ENCODE peak calls at places on chromosomes 1 and 21, in four cellular contexts. B is GM12891, H is K562, Z is GM12878. X is an unnamed sample.

GRCh38 chr1:47937586-47937985 is 59.6 kb downstream of the TRABD2B start:
- DNase-seq in B (no peak), H (no peak), Z (no peak), X (no peak)

GRCh38 chr1:154970631-154971340 is at the start of gene SHC1:
- DNase-seq in B (peak), H (peak), Z (no peak), X (peak)

GRCh38 chr1:233424727-233425222 is 97.3 kb downstream of the MAP3K21 start:
- DNase-seq in B (no peak), H (no peak), Z (no peak), X (no peak)

GRCh38 chr1:14782741-14783591 is 184.5 kb downstream of the KAZN start:
- DNase-seq in B (no peak), H (peak), Z (no peak), X (no peak)

GRCh38 chr1:159172599-159173291 is 1.3 kb downstream of the CADM3 start:
- DNase-seq in B (no peak), H (no peak), Z (no peak), X (no peak)

GRCh38 chr1:183195146-183195571 is 9.1 kb downstream of the LAMC2 start:
- DNase-seq in B (no peak), H (no peak), Z (no peak), X (no peak)

GRCh38 chr21:46457801-46458314 is 833 bp upstream of the DIP2A start:
- DNase-seq in B (no peak), H (peak), Z (no peak), X (no peak)

GRCh38 chr1:9010781-9011323 is 15.4 kb downstream of the SLC2A7 start:
- DNase-seq in B (no peak), H (no peak), Z (peak), X (no peak)

GRCh38 chr1:170732262-170732595 is 68.3 kb downstream of the PRRX1 start:
- DNase-seq in B (no peak), H (no peak), Z (no peak), X (no peak)

GRCh38 chr1:68906431-68906830 is 409.5 kb upstream of the DEPDC1 start:
- DNase-seq in B (no peak), H (no peak), Z (no peak), X (no peak)

GRCh38 chr1:59949648-59950047 is 23.1 kb upstream of the CYP2J2 start:
- DNase-seq in B (no peak), H (no peak), Z (no peak), X (no peak)

GRCh38 chr1:113073457-113073950 is 506 bp downstream of the LRIG2 start:
- DNase-seq in B (no peak), H (peak), Z (no peak), X (no peak)

GRCh38 chr1:3333903-3334302 is 120.6 kb upstream of the ARHGEF16 start:
- DNase-seq in B (no peak), H (no peak), Z (no peak), X (no peak)

GRCh38 chr1:43706598-43707190 is 642 bp upstream of the ST3GAL3 start:
- DNase-seq in B (no peak), H (peak), Z (no peak), X (no peak)

GRCh38 chr1:165143437-165144065 is 213.0 kb downstream of the LMX1A start:
- DNase-seq in B (no peak), H (peak), Z (no peak), X (no peak)

GRCh38 chr21:32946654-32947053 is 79.1 kb upstream of the OLIG2 start:
- DNase-seq in B (no peak), H (no peak), Z (no peak), X (no peak)
- TF ChIP-seq TAF1 in B (no peak), H (no peak), Z (no peak), X (no peak)

GRCh38 chr1:184329255-184329953 is 57.4 kb upstream of the C1orf21 start:
- DNase-seq in B (no peak), H (no peak), Z (no peak), X (no peak)

GRCh38 chr1:184324972-184325371 is 61.9 kb upstream of the C1orf21 start:
- DNase-seq in B (no peak), H (no peak), Z (no peak), X (no peak)

GRCh38 chr1:184322253-184322652 is 64.6 kb upstream of the C1orf21 start:
- DNase-seq in B (no peak), H (no peak), Z (no peak), X (no peak)

GRCh38 chr1:184329962-184330868 is 56.6 kb upstream of the C1orf21 start:
- DNase-seq in B (no peak), H (no peak), Z (no peak), X (no peak)

DNA sequence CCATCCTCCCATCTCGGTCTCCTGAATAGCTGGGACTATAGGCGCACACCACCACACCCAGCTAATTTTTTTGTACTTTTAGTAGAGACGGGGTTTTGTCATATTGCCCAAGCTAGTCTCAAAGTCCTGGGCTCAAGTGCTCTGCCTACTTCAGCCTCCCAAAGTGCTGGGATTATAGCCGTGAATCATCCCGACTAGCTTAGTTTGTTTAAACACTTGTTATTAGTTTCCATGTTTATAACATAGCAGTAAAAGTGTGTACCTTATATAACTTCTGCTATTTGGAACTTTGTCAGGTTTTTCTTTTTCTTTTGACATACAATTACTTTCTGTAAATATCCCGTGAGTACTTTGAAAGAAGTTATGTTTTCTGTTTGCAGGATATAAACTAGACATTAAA is 60.6 kb upstream of the C1orf21 start:
- DNase-seq in B (no peak), H (no peak), Z (no peak), X (no peak)
- TF ChIP-seq POLR2AphosphoS5 in B (no peak), H (no peak), Z (no peak), X (no peak)

GRCh38 chr1:204075116-204075636 is 2.3 kb downstream of the SOX13 start:
- DNase-seq in B (no peak), H (no peak), Z (no peak), X (no peak)

GRCh38 chr1:204075890-204076837 is 3.2 kb downstream of the SOX13 start:
- DNase-seq in B (no peak), H (no peak), Z (no peak), X (no peak)

GRCh38 chr1:204073837-204074273 is 940 bp downstream of the SOX13 start:
- DNase-seq in B (no peak), H (no peak), Z (no peak), X (no peak)

GRCh38 chr1:204072951-204073836 is at the start of gene SOX13:
- DNase-seq in B (no peak), H (peak), Z (no peak), X (no peak)

DNA sequence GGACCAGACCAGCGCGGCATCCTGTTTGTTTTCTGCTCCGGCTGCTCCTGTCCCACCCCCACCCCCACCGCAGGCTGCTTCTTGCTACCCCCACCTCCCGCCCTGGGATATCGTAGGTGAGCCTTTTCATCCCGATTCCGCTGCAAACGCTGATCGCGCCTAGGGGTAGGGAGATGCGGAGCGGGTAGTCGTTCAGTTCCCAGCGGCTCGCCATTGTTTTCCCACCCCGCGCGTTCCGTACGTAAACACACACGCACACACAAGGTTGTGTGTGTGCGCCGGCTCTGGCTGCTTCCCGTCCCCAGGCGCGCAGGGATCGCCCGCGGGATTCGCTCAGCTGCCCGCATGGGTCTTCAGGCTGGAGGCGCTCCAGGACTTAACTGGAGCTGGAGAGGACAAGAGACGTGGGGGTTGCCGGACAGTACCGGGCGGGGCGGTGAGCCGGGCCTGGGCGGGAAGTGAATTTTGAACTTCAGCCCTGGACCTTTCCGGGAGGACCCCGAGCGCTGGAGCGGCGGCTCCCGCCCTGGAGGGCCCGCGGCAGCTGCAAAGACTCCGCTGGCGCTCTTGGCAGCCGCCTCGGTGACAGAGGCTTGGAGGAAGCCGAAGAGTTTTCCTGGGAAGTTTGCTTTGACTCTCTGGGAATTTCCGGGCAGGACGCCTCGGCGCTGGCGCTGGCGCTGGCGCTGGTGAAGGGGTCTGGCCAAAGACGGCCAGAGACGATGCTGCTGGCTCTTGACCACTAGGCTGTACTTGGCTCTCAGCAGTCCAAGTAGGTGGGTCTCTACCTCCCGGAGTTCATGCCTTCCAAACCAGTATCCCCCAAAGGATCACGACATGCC is 1.6 kb downstream of the SOX13 start:
- DNase-seq in B (no peak), H (no peak), Z (no peak), X (no peak)
- TF ChIP-seq POLR2A in B (no peak), H (no peak), Z (no peak), X (no peak)

DNA sequence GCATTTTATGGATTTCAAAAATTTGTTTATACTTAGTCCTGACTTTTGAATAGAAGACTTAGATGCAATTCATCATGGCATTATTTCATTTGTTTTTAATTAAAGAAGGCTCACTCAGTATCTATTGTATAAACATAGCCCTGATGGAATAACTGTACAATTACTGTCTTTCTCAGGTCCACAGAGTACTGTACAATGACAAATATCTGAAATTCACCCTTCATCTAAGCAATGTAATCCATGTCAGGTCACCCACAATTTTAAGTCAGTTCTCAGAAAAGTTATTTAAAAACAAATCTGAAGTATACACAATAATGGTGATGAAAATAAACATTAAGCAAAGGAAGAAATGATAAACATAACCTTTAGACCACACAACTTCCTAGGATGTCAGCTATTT is 311.9 kb downstream of the GRIK1 start:
- DNase-seq in B (no peak), H (no peak), Z (no peak), X (no peak)
- TF ChIP-seq TAF1 in B (no peak), H (no peak), Z (no peak), X (no peak)

GRCh38 chr1:192491804-192492554 is 83.6 kb upstream of the RGS1 start:
- DNase-seq in B (no peak), H (no peak), Z (no peak), X (no peak)

GRCh38 chr1:192488058-192488457 is 87.5 kb upstream of the RGS1 start:
- DNase-seq in B (no peak), H (peak), Z (no peak), X (no peak)

GRCh38 chr1:192489046-192489445 is 86.5 kb upstream of the RGS1 start:
- DNase-seq in B (no peak), H (no peak), Z (no peak), X (no peak)

GRCh38 chr1:192493584-192493983 is 82.0 kb upstream of the RGS1 start:
- DNase-seq in B (no peak), H (no peak), Z (no peak), X (no peak)

GRCh38 chr1:192489748-192490147 is 85.8 kb upstream of the RGS1 start:
- DNase-seq in B (no peak), H (no peak), Z (no peak), X (no peak)
- TF ChIP-seq POLR2AphosphoS5 in B (no peak), H (no peak), Z (no peak), X (no peak)

GRCh38 chr1:247642742-247643141 is 36.8 kb downstream of the OR13G1 start:
- DNase-seq in B (no peak), H (no peak), Z (no peak), X (no peak)

GRCh38 chr1:247638781-247639180 is 33.4 kb downstream of the OR2G3 start:
- DNase-seq in B (no peak), H (no peak), Z (no peak), X (no peak)

GRCh38 chr1:247638011-247638410 is 32.6 kb downstream of the OR2G3 start:
- DNase-seq in B (no peak), H (no peak), Z (no peak), X (no peak)

GRCh38 chr1:247639381-247639981 is 34.1 kb downstream of the OR2G3 start:
- DNase-seq in B (no peak), H (peak), Z (no peak), X (no peak)
- TF ChIP-seq POLR2A in B (no peak), H (no peak), Z (no peak), X (no peak)

DNA sequence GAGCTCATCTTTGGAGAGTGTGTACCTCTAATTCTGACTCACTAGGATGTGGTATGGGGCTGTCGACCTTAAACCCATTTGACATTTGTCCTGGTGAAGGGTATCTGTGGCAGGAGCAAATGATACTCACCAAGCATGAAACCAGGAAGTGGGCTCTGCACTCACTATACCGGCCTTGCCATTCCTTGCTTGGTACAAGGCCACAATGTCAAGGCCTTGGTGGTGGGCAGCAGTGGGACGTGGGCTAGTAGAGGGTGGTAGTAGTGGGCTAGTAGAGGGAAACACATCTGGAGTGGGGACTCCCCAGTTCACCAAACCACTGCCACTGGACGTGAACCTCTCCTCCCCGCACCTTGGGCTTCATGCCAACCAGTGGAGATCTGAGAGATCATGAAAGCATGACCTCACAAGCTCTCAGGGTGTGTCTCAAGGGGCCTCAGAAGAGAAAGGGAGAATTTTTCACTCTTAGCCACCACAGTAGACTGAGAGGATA is 11.5 kb downstream of the TNFSF4 start:
- DNase-seq in B (no peak), H (no peak), Z (peak), X (no peak)
- TF ChIP-seq TAF1 in B (no peak), H (no peak), Z (no peak), X (no peak)

DNA sequence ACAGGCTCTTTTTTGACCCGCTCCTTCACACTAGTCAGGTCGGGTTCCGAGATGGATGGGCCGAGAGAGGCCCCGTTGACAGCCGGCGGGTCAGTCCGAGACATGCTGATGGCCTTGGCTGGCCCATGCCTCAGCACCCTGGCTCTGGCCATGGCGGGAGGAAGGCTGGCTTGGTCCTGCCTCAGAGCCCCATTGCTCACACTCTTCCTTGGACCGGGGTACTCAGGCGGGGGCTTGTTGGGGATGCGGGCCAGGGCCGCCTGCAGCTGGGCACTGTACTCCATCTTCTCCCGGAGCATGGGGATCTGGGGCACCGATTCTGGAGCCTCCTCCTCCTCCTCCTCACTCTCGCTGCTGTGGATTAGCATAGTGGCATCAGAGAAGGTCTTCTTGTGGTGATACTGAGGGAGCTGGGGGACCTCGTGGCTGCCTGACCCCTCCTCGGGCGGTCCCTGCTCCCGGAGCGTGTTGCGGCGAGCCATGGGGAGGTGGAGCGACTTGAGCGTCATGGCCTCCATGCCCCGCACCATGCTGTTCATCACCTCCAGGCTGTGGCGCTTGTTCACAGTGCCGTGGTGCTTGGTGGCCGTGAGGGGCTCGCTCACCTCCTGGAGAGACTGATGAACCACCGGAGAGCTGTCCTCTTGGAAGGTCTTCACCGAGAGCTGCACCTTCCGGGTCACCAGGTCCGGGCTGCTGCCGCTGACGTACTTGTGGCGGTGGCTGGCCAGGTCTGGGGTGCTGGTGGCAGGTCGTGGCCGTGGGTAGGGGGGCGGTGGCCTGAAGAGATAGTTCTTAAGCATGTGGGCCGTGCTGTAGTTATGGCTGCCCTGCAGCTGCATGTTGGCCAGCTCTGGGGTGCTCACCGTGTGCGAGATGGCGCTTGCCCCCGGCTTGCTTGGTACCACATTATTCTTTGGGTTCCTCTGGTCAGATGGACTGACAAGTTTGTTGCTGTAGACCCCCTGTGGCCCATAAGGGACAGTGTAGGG is 102.7 kb downstream of the SMYD2 start:
- DNase-seq in B (no peak), H (no peak), Z (no peak), X (no peak)
- TF ChIP-seq POLR2AphosphoS5 in B (no peak), H (no peak), Z (no peak), X (no peak)

GRCh38 chr1:83860506-83861221 is 138.3 kb downstream of the TTLL7 start:
- DNase-seq in B (peak), H (peak), Z (no peak), X (peak)
- TF ChIP-seq POLR2A in B (no peak), H (no peak), Z (no peak), X (no peak)